ENCODE peak calls at places on chromosome 18, in five cellular contexts. A, H, Y, O and K are unnamed samples.

GRCh38 chr18:54957987-54958386 is 1.3 kb downstream of the CCDC68 start:
- DNase-seq in H (peak), A (no peak), O (no peak), Y (no peak), K (no peak)

GRCh38 chr18:9772847-9773677 is 65.0 kb downstream of the RAB31 start:
- DNase-seq in Y (no peak), O (no peak), H (no peak), A (peak), K (no peak)

GRCh38 chr18:51190000-51190399 is 7.5 kb downstream of the MEX3C start:
- DNase-seq in H (no peak), O (no peak), A (no peak), Y (no peak), K (no peak)

GRCh38 chr18:77114564-77115391 is 17.8 kb downstream of the MBP start:
- DNase-seq in Y (peak), A (no peak), O (no peak), H (peak), K (peak)

GRCh38 chr18:3790702-3791101 is 340.7 kb downstream of the TGIF1 start:
- DNase-seq in Y (no peak), A (no peak), O (no peak), H (no peak), K (no peak)

GRCh38 chr18:37778417-37779165 is 213.0 kb upstream of the CELF4 start:
- DNase-seq in H (peak), A (peak), O (peak), Y (peak), K (peak)

GRCh38 chr18:29418136-29418535 is 1241.2 kb upstream of the CDH2 start:
- DNase-seq in H (peak), Y (no peak), O (no peak), A (no peak), K (no peak)

GRCh38 chr18:9796933-9797549 is 88.7 kb upstream of the TXNDC2 start:
- DNase-seq in O (no peak), Y (no peak), A (no peak), H (no peak), K (no peak)

GRCh38 chr18:74388227-74388626 is 68.9 kb downstream of the DIPK1C start:
- DNase-seq in O (no peak), H (peak), A (no peak), Y (no peak), K (no peak)

GRCh38 chr18:79609841-79610281 is 69.7 kb upstream of the CTDP1 start:
- DNase-seq in Y (peak), A (no peak), O (no peak), H (no peak), K (no peak)

GRCh38 chr18:73940721-73941120 is 206.9 kb downstream of the FBXO15 start:
- DNase-seq in H (no peak), O (no peak), Y (no peak), A (no peak), K (no peak)

GRCh38 chr18:49869354-49869753 is 56.0 kb upstream of the ACAA2 start:
- DNase-seq in H (no peak), A (no peak), Y (no peak), O (no peak), K (no peak)

GRCh38 chr18:27668126-27668525 is 483.0 kb upstream of the CHST9 start:
- DNase-seq in H (no peak), O (no peak), A (no peak), Y (no peak), K (no peak)

GRCh38 chr18:8375269-8375668 is 234.0 kb upstream of the RAB12 start:
- DNase-seq in Y (no peak), O (no peak), H (peak), A (no peak), K (no peak)

GRCh38 chr18:23131693-23132319 is 3.5 kb upstream of the CABLES1 start:
- DNase-seq in Y (no peak), H (peak), O (peak), A (peak), K (peak)

GRCh38 chr18:55517055-55517454 is 70.9 kb downstream of the TCF4 start:
- DNase-seq in Y (no peak), A (no peak), O (no peak), H (no peak), K (no peak)

GRCh38 chr18:30814446-30814845 is 228.1 kb downstream of the DSC3 start:
- DNase-seq in A (no peak), O (no peak), Y (no peak), H (no peak), K (no peak)

GRCh38 chr18:36547544-36547943 is 250.0 kb downstream of the FHOD3 start:
- DNase-seq in A (no peak), O (no peak), H (no peak), Y (no peak), K (no peak)

GRCh38 chr18:25164837-25165791 is 186.9 kb downstream of the ZNF521 start:
- DNase-seq in A (no peak), O (no peak), Y (no peak), H (peak), K (no peak)

GRCh38 chr18:21265971-21266673 is 24.1 kb downstream of the GREB1L start:
- DNase-seq in O (no peak), A (peak), H (no peak), Y (no peak), K (no peak)

GRCh38 chr18:12327510-12328178 is 19.6 kb downstream of the TUBB6 start:
- DNase-seq in Y (peak), H (peak), O (peak), A (peak), K (peak)

GRCh38 chr18:27428120-27428519 is 243.0 kb upstream of the CHST9 start:
- DNase-seq in H (peak), Y (no peak), A (no peak), O (no peak), K (no peak)

GRCh38 chr18:22710628-22711380 is 222.3 kb upstream of the RBBP8 start:
- DNase-seq in H (peak), A (peak), Y (no peak), O (no peak), K (no peak)

GRCh38 chr18:7002107-7002506 is 115.5 kb downstream of the LAMA1 start:
- DNase-seq in A (peak), Y (no peak), O (no peak), H (no peak), K (no peak)

GRCh38 chr18:26574958-26575864 is 26.9 kb upstream of the KCTD1 start:
- DNase-seq in O (no peak), A (peak), H (peak), Y (no peak), K (peak)

GRCh38 chr18:24497052-24497754 is 36.8 kb downstream of the HRH4 start:
- DNase-seq in A (no peak), Y (no peak), H (peak), O (peak), K (no peak)

GRCh38 chr18:23719634-23720201 is 30.5 kb downstream of the LAMA3 start:
- DNase-seq in A (no peak), H (peak), O (no peak), Y (no peak), K (no peak)

GRCh38 chr18:34358923-34359322 is 134.2 kb upstream of the NOL4 start:
- DNase-seq in O (no peak), Y (no peak), A (no peak), H (no peak), K (no peak)

GRCh38 chr18:74251297-74252031 is 40.3 kb downstream of the CYB5A start:
- DNase-seq in A (peak), O (no peak), Y (no peak), H (peak), K (no peak)

GRCh38 chr18:67023059-67023458 is 419.2 kb upstream of the CDH19 start:
- DNase-seq in H (no peak), Y (no peak), O (no peak), A (no peak), K (no peak)

GRCh38 chr18:43596106-43596712 is 318.9 kb upstream of the SYT4 start:
- DNase-seq in H (peak), O (peak), A (peak), Y (no peak), K (no peak)

GRCh38 chr18:48292229-48292628 is 117.0 kb downstream of the ZBTB7C start:
- DNase-seq in O (no peak), Y (no peak), A (no peak), H (no peak), K (no peak)

GRCh38 chr18:77012751-77013550 is 119.6 kb downstream of the MBP start:
- DNase-seq in Y (no peak), O (no peak), H (peak), A (no peak), K (no peak)